ENCODE peak calls at places on chromosomes 13 and 19, in four cellular contexts. One of them, this sample, is unnamed.

GRCh38 chr19:44753932-44754742 is 5.6 kb downstream of the BCL3 start:
- DNase-seq in HCT116: no peak
- DNase-seq in GM12878: no peak
- DNase-seq in endothelial cell of umbilical vein: peak
- DNase-seq in this sample: peak

GRCh38 chr13:27339299-27339698 is 68.7 kb downstream of the RASL11A start:
- DNase-seq in HCT116: peak
- DNase-seq in endothelial cell of umbilical vein: peak
- DNase-seq in GM12878: no peak
- DNase-seq in this sample: peak

GRCh38 chr13:80903911-80904310 is 563.0 kb upstream of the SPRY2 start:
- DNase-seq in HCT116: no peak
- DNase-seq in endothelial cell of umbilical vein: no peak
- DNase-seq in GM12878: no peak
- DNase-seq in this sample: no peak

GRCh38 chr19:3760871-3761361 is 576 bp downstream of the APBA3 start:
- DNase-seq in GM12878: no peak
- DNase-seq in endothelial cell of umbilical vein: no peak
- DNase-seq in HCT116: no peak
- DNase-seq in this sample: peak

GRCh38 chr19:7533281-7533819 is 2.2 kb upstream of the PNPLA6 start:
- DNase-seq in GM12878: no peak
- DNase-seq in HCT116: no peak
- DNase-seq in endothelial cell of umbilical vein: peak
- DNase-seq in this sample: no peak

GRCh38 chr19:10634881-10635463 is 9.6 kb downstream of the SLC44A2 start:
- DNase-seq in GM12878: no peak
- DNase-seq in HCT116: no peak
- DNase-seq in endothelial cell of umbilical vein: no peak
- DNase-seq in this sample: no peak

GRCh38 chr13:64925284-64925683 is 2304.9 kb downstream of the PCDH9 start:
- DNase-seq in endothelial cell of umbilical vein: no peak
- DNase-seq in GM12878: no peak
- DNase-seq in HCT116: no peak
- DNase-seq in this sample: no peak

GRCh38 chr13:80921556-80921955 is 580.6 kb upstream of the SPRY2 start:
- DNase-seq in endothelial cell of umbilical vein: peak
- DNase-seq in HCT116: no peak
- DNase-seq in GM12878: no peak
- DNase-seq in this sample: no peak

GRCh38 chr19:19584356-19584755 is 34.1 kb downstream of the PBX4 start:
- DNase-seq in endothelial cell of umbilical vein: no peak
- DNase-seq in HCT116: no peak
- DNase-seq in GM12878: no peak
- DNase-seq in this sample: no peak

GRCh38 chr13:55571237-55571867 is 1569.4 kb upstream of the PRR20A start:
- DNase-seq in GM12878: no peak
- DNase-seq in HCT116: no peak
- DNase-seq in endothelial cell of umbilical vein: no peak
- DNase-seq in this sample: no peak

GRCh38 chr13:110422913-110423688 is 116.0 kb downstream of the COL4A2 start:
- DNase-seq in GM12878: no peak
- DNase-seq in endothelial cell of umbilical vein: peak
- DNase-seq in HCT116: no peak
- DNase-seq in this sample: no peak

GRCh38 chr19:44725251-44725650 is 23.3 kb upstream of the BCL3 start:
- DNase-seq in HCT116: no peak
- DNase-seq in endothelial cell of umbilical vein: no peak
- DNase-seq in GM12878: no peak
- DNase-seq in this sample: peak

GRCh38 chr19:29879655-29879974 is 62.4 kb upstream of the URI1 start:
- DNase-seq in endothelial cell of umbilical vein: no peak
- DNase-seq in HCT116: no peak
- DNase-seq in GM12878: no peak
- DNase-seq in this sample: no peak

GRCh38 chr19:55486043-55486970 is 1.3 kb downstream of the NAT14 start:
- DNase-seq in endothelial cell of umbilical vein: peak
- DNase-seq in GM12878: no peak
- DNase-seq in HCT116: no peak
- DNase-seq in this sample: no peak

DNA sequence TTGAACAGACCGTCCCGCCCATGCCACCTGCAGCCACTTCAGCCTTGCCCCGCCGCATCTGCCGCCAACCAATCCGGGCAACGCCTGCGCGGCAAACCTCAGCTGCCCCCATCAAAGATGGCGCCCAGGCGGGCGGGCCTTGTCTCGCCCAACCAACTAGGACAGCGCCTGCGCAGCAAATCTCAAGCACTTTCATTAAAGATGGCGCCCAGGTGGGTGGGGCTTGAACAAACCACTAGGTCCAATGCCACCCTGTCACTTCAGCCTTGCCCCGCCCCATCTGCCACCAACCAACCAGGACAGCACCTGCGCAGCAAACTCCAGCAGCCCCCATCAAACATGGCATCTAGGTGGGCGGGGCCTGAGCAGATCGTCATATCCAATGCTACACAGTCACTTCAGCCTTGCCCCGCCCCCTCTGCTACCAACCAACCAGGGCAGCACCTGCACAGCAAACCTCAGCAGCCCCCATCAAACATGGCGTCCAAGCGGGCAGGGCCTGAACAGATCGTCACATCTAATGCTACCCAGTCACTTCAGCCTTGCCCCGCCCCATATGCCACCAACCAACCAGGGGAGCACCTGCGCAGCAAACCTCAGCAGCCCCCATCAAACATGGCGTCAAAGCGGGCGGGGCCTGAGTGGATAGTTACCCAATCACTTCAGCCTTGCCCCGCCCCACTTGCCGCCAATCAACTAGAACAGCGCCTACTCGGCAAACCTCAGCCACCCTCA is 1.4 kb downstream of the PEG3 start:
- DNase-seq in endothelial cell of umbilical vein: peak
- DNase-seq in GM12878: no peak
- DNase-seq in HCT116: no peak
- DNase-seq in this sample: no peak
- TF ChIP-seq POLR2AphosphoS5 in endothelial cell of umbilical vein: no peak
- TF ChIP-seq POLR2AphosphoS5 in GM12878: no peak
- TF ChIP-seq POLR2AphosphoS5 in HCT116: no peak
- TF ChIP-seq POLR2AphosphoS5 in this sample: no peak

GRCh38 chr13:93810264-93810663 is 583.7 kb downstream of the GPC6 start:
- DNase-seq in GM12878: no peak
- DNase-seq in HCT116: no peak
- DNase-seq in endothelial cell of umbilical vein: no peak
- DNase-seq in this sample: no peak

GRCh38 chr13:93800342-93800741 is 573.7 kb downstream of the GPC6 start:
- DNase-seq in HCT116: no peak
- DNase-seq in GM12878: no peak
- DNase-seq in endothelial cell of umbilical vein: no peak
- DNase-seq in this sample: no peak

GRCh38 chr13:93805736-93806135 is 579.1 kb downstream of the GPC6 start:
- DNase-seq in HCT116: no peak
- DNase-seq in GM12878: no peak
- DNase-seq in endothelial cell of umbilical vein: no peak
- DNase-seq in this sample: no peak
- TF ChIP-seq MAX in HCT116: no peak
- TF ChIP-seq MAX in GM12878: no peak
- TF ChIP-seq MAX in endothelial cell of umbilical vein: no peak
- TF ChIP-seq MAX in this sample: no peak

DNA sequence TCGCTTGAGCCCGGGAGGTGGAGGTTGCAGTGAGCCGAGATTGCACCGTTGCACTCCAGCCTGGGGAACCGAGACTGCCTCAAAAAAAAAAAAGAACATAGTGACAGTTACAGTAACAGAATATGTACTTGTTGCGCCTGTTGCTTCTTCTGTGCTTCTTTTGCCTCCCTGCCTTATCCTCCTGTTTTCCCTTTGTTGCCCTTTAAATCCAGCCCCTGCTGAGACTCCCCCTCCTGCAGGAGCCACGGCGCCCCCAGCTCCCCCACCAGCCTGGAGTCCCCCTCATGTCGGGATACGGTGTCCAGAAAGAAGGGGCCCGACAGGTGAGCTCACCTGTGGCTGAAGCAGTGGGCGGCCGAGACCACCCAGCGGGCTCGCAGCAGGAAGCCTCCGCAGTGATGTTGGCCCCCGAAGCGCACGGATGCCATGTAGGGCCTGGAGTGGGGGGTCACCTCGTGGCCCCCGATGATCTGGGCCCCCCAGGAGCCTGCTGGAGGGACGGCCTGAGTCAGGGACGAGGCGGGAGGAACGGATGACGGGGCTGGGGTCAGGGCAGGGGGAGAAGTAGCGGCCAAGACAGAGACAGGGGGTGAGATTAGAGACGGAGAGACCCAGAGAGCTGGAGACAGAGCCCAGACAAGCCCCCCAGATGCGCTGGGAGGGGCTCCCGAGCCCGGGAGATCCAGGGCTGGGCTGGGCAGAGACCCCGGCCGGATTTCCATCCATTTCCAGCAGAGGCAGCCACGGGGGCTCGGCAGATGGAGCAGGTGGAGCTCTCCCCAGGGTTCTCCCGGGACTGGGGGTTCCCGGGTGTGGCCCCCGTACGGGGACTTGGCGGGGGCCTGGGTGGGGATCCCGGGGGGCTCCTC is 537 bp downstream of the PRSS57 start:
- DNase-seq in endothelial cell of umbilical vein: no peak
- DNase-seq in GM12878: no peak
- DNase-seq in HCT116: no peak
- DNase-seq in this sample: no peak
- H2AFZ ChIP-seq in endothelial cell of umbilical vein: no peak
- H2AFZ ChIP-seq in GM12878: no peak
- H2AFZ ChIP-seq in HCT116: no peak
- H2AFZ ChIP-seq in this sample: peak

GRCh38 chr19:46488551-46488950 is 7.1 kb downstream of the PNMA8B start:
- DNase-seq in GM12878: no peak
- DNase-seq in endothelial cell of umbilical vein: no peak
- DNase-seq in HCT116: no peak
- DNase-seq in this sample: no peak

GRCh38 chr19:46486358-46486757 is 9.3 kb downstream of the PNMA8B start:
- DNase-seq in endothelial cell of umbilical vein: no peak
- DNase-seq in HCT116: no peak
- DNase-seq in GM12878: no peak
- DNase-seq in this sample: no peak

GRCh38 chr19:46487178-46487801 is 8.4 kb downstream of the PNMA8B start:
- DNase-seq in endothelial cell of umbilical vein: peak
- DNase-seq in HCT116: no peak
- DNase-seq in GM12878: no peak
- DNase-seq in this sample: no peak

GRCh38 chr19:46489445-46490272 is 6.0 kb downstream of the PNMA8B start:
- DNase-seq in GM12878: no peak
- DNase-seq in endothelial cell of umbilical vein: peak
- DNase-seq in HCT116: no peak
- DNase-seq in this sample: peak

GRCh38 chr19:46487802-46488445 is 7.7 kb downstream of the PNMA8B start:
- DNase-seq in endothelial cell of umbilical vein: peak
- DNase-seq in HCT116: peak
- DNase-seq in GM12878: no peak
- DNase-seq in this sample: peak
- TF ChIP-seq POLR2AphosphoS5 in endothelial cell of umbilical vein: no peak
- TF ChIP-seq POLR2AphosphoS5 in HCT116: no peak
- TF ChIP-seq POLR2AphosphoS5 in GM12878: no peak
- TF ChIP-seq POLR2AphosphoS5 in this sample: no peak

GRCh38 chr13:101398191-101398590 is 18.1 kb downstream of the NALCN start:
- DNase-seq in endothelial cell of umbilical vein: no peak
- DNase-seq in GM12878: no peak
- DNase-seq in HCT116: no peak
- DNase-seq in this sample: no peak

GRCh38 chr13:101399365-101399764 is 16.9 kb downstream of the NALCN start:
- DNase-seq in HCT116: no peak
- DNase-seq in GM12878: no peak
- DNase-seq in endothelial cell of umbilical vein: no peak
- DNase-seq in this sample: no peak

GRCh38 chr13:101394597-101394996 is 21.7 kb downstream of the NALCN start:
- DNase-seq in GM12878: no peak
- DNase-seq in endothelial cell of umbilical vein: peak
- DNase-seq in HCT116: no peak
- DNase-seq in this sample: no peak

GRCh38 chr13:101398920-101399319 is 17.4 kb downstream of the NALCN start:
- DNase-seq in HCT116: no peak
- DNase-seq in GM12878: no peak
- DNase-seq in endothelial cell of umbilical vein: peak
- DNase-seq in this sample: no peak

GRCh38 chr13:101397742-101398141 is 18.6 kb downstream of the NALCN start:
- DNase-seq in GM12878: no peak
- DNase-seq in endothelial cell of umbilical vein: peak
- DNase-seq in HCT116: no peak
- DNase-seq in this sample: no peak
- TF ChIP-seq MAX in GM12878: no peak
- TF ChIP-seq MAX in endothelial cell of umbilical vein: no peak
- TF ChIP-seq MAX in HCT116: no peak
- TF ChIP-seq MAX in this sample: no peak

DNA sequence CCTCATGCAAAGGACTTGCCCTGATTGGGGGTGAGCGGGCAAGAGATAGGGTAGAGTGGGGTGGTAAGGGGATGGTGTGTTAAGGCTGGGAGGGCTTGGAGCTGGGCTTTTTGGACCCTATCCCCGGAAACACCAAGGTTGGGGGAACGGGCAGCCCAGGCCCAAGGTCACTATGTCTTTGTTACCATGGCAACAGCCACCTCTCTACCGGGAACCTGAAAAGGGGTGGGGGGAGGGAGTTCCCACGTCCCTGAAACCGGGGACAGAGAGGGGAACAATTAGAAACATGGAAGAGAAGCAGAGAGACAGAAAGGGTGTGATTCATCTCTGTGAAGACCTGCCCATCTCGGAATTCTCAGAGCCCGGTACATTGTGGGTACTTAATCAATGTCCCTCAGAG is 6.7 kb upstream of the LRFN1 start:
- DNase-seq in endothelial cell of umbilical vein: no peak
- DNase-seq in GM12878: no peak
- DNase-seq in HCT116: no peak
- DNase-seq in this sample: no peak
- H2AFZ ChIP-seq in endothelial cell of umbilical vein: no peak
- H2AFZ ChIP-seq in GM12878: no peak
- H2AFZ ChIP-seq in HCT116: no peak
- H2AFZ ChIP-seq in this sample: no peak

DNA sequence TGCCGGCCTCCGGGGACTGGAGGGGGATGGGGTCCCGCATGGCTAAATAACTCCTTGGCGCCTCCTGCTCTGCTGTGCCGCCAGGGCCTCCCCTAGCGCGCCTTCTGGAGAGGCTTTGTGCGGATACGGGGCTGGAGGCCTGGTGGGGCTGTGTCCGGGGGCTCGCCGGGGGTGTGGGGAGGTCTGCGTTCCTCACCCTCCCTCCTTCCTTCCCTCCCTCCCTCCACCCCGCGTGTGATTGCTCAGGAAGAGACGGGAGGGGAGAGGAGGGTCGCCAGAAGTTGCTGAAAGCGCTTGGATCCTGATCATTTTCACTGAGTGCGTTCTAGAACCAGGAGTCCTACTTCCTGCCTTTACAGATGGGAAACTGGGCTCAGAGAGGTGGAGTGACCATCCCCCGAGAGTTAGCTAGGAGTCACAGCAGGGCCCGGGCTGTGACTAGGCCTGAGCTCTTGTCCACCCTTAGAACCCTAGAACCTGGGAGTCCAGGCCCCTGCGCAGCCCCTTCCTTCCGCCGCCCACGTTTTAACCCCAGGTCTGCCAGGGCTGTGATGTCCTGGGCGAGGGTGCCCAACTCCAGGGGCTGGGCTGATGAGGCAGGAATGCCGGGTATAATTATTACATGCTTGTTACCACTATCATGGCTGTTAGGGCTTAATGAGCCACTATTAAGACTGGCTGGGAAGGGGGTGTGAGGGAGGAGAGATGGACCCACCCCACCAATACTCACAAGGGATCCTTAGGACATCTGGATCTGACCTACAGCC is 782 bp upstream of the JUND start:
- DNase-seq in GM12878: no peak
- DNase-seq in endothelial cell of umbilical vein: peak
- DNase-seq in HCT116: no peak
- DNase-seq in this sample: no peak
- TF ChIP-seq POLR2AphosphoS5 in GM12878: peak
- TF ChIP-seq POLR2AphosphoS5 in endothelial cell of umbilical vein: no peak
- TF ChIP-seq POLR2AphosphoS5 in HCT116: peak
- TF ChIP-seq POLR2AphosphoS5 in this sample: peak

This sample was measured in K562.